ENCODE peak calls at places on chromosomes 13 and 19, in nine cellular contexts. C is T-cell, N is fibroblast of lung, S is body of pancreas, Q is germinal center, L is GM12865, A is amygdala, I is transverse colon, P is activated gamma-delta T cell treated with Interleukin-2 at 50 U/mL for 16 hours. U is an unnamed sample.

GRCh38 chr13:67557642-67558241 is 327.6 kb upstream of the PCDH9 start:
- DNase-seq in C (no peak), N (peak; percentile 9), S (no peak), Q (no peak), L (no peak), A (no peak), I (no peak), P (no peak), U (no peak)

GRCh38 chr19:8585057-8585893 is 8.0 kb upstream of the MYO1F start:
- DNase-seq in C (no peak), N (no peak), S (no peak), Q (no peak), L (no peak), A (no peak), I (no peak), P (no peak), U (no peak)

GRCh38 chr13:36858285-36858684 is 39.3 kb downstream of the RFXAP start:
- DNase-seq in C (no peak), N (peak; percentile 45), S (no peak), Q (peak; percentile 12), L (peak; percentile 58), A (no peak), I (no peak), P (no peak), U (no peak)

GRCh38 chr13:49652691-49653305 is 24.5 kb downstream of the ARL11 start:
- DNase-seq in C (no peak), N (no peak), S (peak; percentile 29), Q (peak; percentile 36), L (peak; percentile 56), A (no peak), I (peak; percentile 32), P (no peak), U (no peak)

GRCh38 chr19:33486407-33486806 is 35.2 kb downstream of the PEPD start:
- DNase-seq in C (no peak), N (no peak), S (no peak), Q (no peak), L (no peak), A (no peak), I (no peak), P (no peak), U (no peak)

GRCh38 chr19:41031926-41032325 is 40.8 kb downstream of the CYP2B6 start:
- DNase-seq in C (no peak), N (no peak), S (no peak), Q (no peak), L (no peak), A (no peak), I (no peak), P (no peak), U (no peak)

GRCh38 chr19:10226376-10227214 is 4.5 kb downstream of the S1PR2 start:
- DNase-seq in C (no peak), N (peak; percentile 69), S (no peak), Q (no peak), L (no peak), A (no peak), I (peak; percentile 58), P (no peak), U (no peak)

GRCh38 chr19:58047672-58048071 is 11.4 kb upstream of the ZNF135 start:
- DNase-seq in C (no peak), N (no peak), S (no peak), Q (no peak), L (no peak), A (no peak), I (no peak), P (no peak), U (no peak)

GRCh38 chr19:1780272-1780957 is 27.1 kb downstream of the ONECUT3 start:
- DNase-seq in C (no peak), N (peak; percentile 18), S (no peak), Q (no peak), L (peak; percentile 41), A (no peak), I (no peak), P (no peak), U (no peak)

GRCh38 chr13:102117175-102117830 is 284.5 kb downstream of the FGF14 start:
- DNase-seq in C (no peak), N (no peak), S (no peak), Q (no peak), L (no peak), A (no peak), I (no peak), P (no peak), U (no peak)

GRCh38 chr19:19261350-19262189 is 11.5 kb downstream of the TM6SF2 start:
- DNase-seq in C (no peak), N (no peak), S (no peak), Q (peak; percentile 47), L (no peak), A (no peak), I (no peak), P (no peak), U (no peak)

GRCh38 chr19:21848706-21849105 is 12.7 kb upstream of the ZNF43 start:
- DNase-seq in C (no peak), N (peak; percentile 74), S (no peak), Q (no peak), L (no peak), A (no peak), I (no peak), P (no peak), U (no peak)

GRCh38 chr13:19838726-19839342 is 24.6 kb downstream of the ZMYM5 start:
- DNase-seq in C (no peak), N (peak; percentile 81), S (no peak), Q (no peak), L (no peak), A (no peak), I (no peak), P (no peak), U (no peak)

GRCh38 chr13:98468929-98469328 is 108.0 kb downstream of the STK24 start:
- DNase-seq in C (no peak), N (no peak), S (no peak), Q (no peak), L (no peak), A (no peak), I (no peak), P (no peak), U (no peak)

GRCh38 chr13:90868321-90868920 is 479.1 kb upstream of the MIR17HG start:
- DNase-seq in C (no peak), N (peak; percentile 7), S (peak; percentile 26), Q (no peak), L (peak; percentile 18), A (no peak), I (no peak), P (no peak), U (no peak)

GRCh38 chr19:53927745-53928144 is 18.7 kb downstream of the CACNG7 start:
- DNase-seq in C (peak; percentile 36), N (peak; percentile 58), S (peak; percentile 30), Q (no peak), L (peak; percentile 2), A (no peak), I (no peak), P (peak; percentile 21), U (no peak)

GRCh38 chr19:39319098-39319891 is 1.4 kb downstream of the LRFN1 start:
- DNase-seq in C (no peak), N (no peak), S (no peak), Q (no peak), L (no peak), A (no peak), I (no peak), P (no peak), U (no peak)

GRCh38 chr13:110882972-110883371 is 31.9 kb downstream of the ANKRD10 start:
- DNase-seq in C (no peak), N (peak; percentile 43), S (no peak), Q (no peak), L (no peak), A (no peak), I (no peak), P (no peak), U (no peak)

GRCh38 chr13:97275265-97275664 is 53.1 kb downstream of the MBNL2 start:
- DNase-seq in C (no peak), N (peak; percentile 89), S (no peak), Q (no peak), L (no peak), A (no peak), I (no peak), P (no peak), U (no peak)

GRCh38 chr19:40266912-40267600 is 18.1 kb downstream of the AKT2 start:
- DNase-seq in C (no peak), N (no peak), S (no peak), Q (no peak), L (no peak), A (no peak), I (no peak), P (no peak), U (no peak)

GRCh38 chr13:110683921-110684320 is 22.0 kb downstream of the CARS2 start:
- DNase-seq in C (no peak), N (no peak), S (no peak), Q (no peak), L (no peak), A (no peak), I (no peak), P (no peak), U (no peak)

GRCh38 chr19:35587326-35587725 is 1.4 kb downstream of the PMIS2 start:
- DNase-seq in C (no peak), N (peak; percentile 10), S (no peak), Q (no peak), L (no peak), A (no peak), I (no peak), P (no peak), U (no peak)

GRCh38 chr13:39130298-39130697 is 92.0 kb downstream of the NHLRC3 start:
- DNase-seq in C (no peak), N (no peak), S (no peak), Q (no peak), L (no peak), A (no peak), I (no peak), P (no peak), U (no peak)

GRCh38 chr13:112690242-112690943 is 555 bp downstream of the ATP11A start:
- DNase-seq in C (peak; percentile 27), N (peak; percentile 45), S (peak; percentile 58), Q (peak; percentile 47), L (peak; percentile 55), A (no peak), I (peak; percentile 38), P (no peak), U (no peak)

GRCh38 chr19:19737559-19738332 is 4.8 kb upstream of the ZNF14 start:
- DNase-seq in C (no peak), N (no peak), S (no peak), Q (no peak), L (no peak), A (no peak), I (no peak), P (no peak), U (no peak)

GRCh38 chr13:42028113-42028799 is 20.2 kb upstream of the DGKH start:
- DNase-seq in C (no peak), N (no peak), S (no peak), Q (no peak), L (no peak), A (no peak), I (peak; percentile 70), P (no peak), U (no peak)

GRCh38 chr19:39405930-39406655 is 554 bp upstream of the ZFP36 start:
- DNase-seq in C (peak; percentile 90), N (no peak), S (no peak), Q (peak; percentile 63), L (peak; percentile 88), A (no peak), I (peak; percentile 89), P (peak; percentile 91), U (no peak)

GRCh38 chr19:13835791-13836723 is 40.8 kb downstream of the ZSWIM4 start:
- DNase-seq in C (peak; percentile 40), N (no peak), S (no peak), Q (no peak), L (no peak), A (no peak), I (no peak), P (no peak), U (no peak)